ENCODE peak calls at places on chromosomes 2 and 18, in six cellular contexts. O is K562, Z is A549, M is SK-N-SH, V is GM12878, Q is HepG2. E is an unnamed sample.

GRCh38 chr2:144548088-144548487 is 28.2 kb upstream of the ZEB2 start:
- DNase-seq in O (no peak), Z (no peak), M (no peak), V (no peak), Q (no peak), E (no peak)

GRCh38 chr2:15691586-15692310 is 100.1 kb downstream of the DDX1 start:
- DNase-seq in O (no peak), Z (no peak), M (no peak), V (no peak), Q (no peak), E (no peak)

GRCh38 chr2:96739051-96739632 is 722 bp downstream of the LMAN2L start:
- DNase-seq in O (no peak), Z (no peak), M (no peak), V (no peak), Q (no peak), E (no peak)

GRCh38 chr2:105919826-105920225 is 175.1 kb downstream of the NCK2 start:
- DNase-seq in O (peak), Z (peak), M (no peak), V (no peak), Q (peak), E (no peak)

GRCh38 chr2:172972005-172972619 is 103.5 kb upstream of the MAP3K20 start:
- DNase-seq in O (peak), Z (peak), M (peak), V (no peak), Q (peak), E (no peak)

GRCh38 chr2:15797231-15797945 is 143.0 kb upstream of the MYCN start:
- DNase-seq in O (peak), Z (no peak), M (peak), V (no peak), Q (no peak), E (peak)

GRCh38 chr18:56702946-56703345 is 51.8 kb downstream of the WDR7 start:
- DNase-seq in O (peak), Z (peak), M (peak), V (no peak), Q (peak), E (no peak)

GRCh38 chr2:166727105-166727504 is 161.2 kb upstream of the XIRP2 start:
- DNase-seq in O (no peak), Z (no peak), M (no peak), V (peak), Q (no peak), E (no peak)

GRCh38 chr2:191646612-191646902 is 31.4 kb upstream of the NABP1 start:
- DNase-seq in O (no peak), Z (peak), M (no peak), V (no peak), Q (no peak), E (no peak)

GRCh38 chr2:3495956-3496355 is 23.4 kb downstream of the ADI1 start:
- DNase-seq in O (no peak), Z (no peak), M (no peak), V (no peak), Q (no peak), E (no peak)

GRCh38 chr18:23200751-23201150 is 65.5 kb downstream of the CABLES1 start:
- DNase-seq in O (no peak), Z (no peak), M (peak), V (no peak), Q (no peak), E (no peak)

GRCh38 chr2:234450431-234451095 is 46.3 kb downstream of the ARL4C start:
- DNase-seq in O (no peak), Z (no peak), M (no peak), V (no peak), Q (no peak), E (no peak)

GRCh38 chr18:35508746-35509338 is 11.1 kb upstream of the INO80C start:
- DNase-seq in O (no peak), Z (no peak), M (no peak), V (no peak), Q (no peak), E (peak)

GRCh38 chr2:37858197-37858711 is 66.8 kb upstream of the RMDN2 start:
- DNase-seq in O (no peak), Z (peak), M (no peak), V (no peak), Q (no peak), E (no peak)

GRCh38 chr2:68171146-68171545 is 13.5 kb downstream of the PNO1 start:
- DNase-seq in O (no peak), Z (no peak), M (no peak), V (no peak), Q (no peak), E (no peak)

GRCh38 chr2:39118786-39119499 is 1.9 kb downstream of the SOS1 start:
- DNase-seq in O (no peak), Z (no peak), M (no peak), V (no peak), Q (no peak), E (no peak)

GRCh38 chr2:30349691-30350090 is 97.4 kb upstream of the LCLAT1 start:
- DNase-seq in O (no peak), Z (no peak), M (no peak), V (no peak), Q (no peak), E (no peak)

GRCh38 chr18:46449033-46449432 is 208.0 kb downstream of the LOXHD1 start:
- DNase-seq in O (no peak), Z (no peak), M (no peak), V (no peak), Q (no peak), E (no peak)

GRCh38 chr2:42030196-42030759 is 17.5 kb upstream of the PKDCC start:
- DNase-seq in O (no peak), Z (no peak), M (no peak), V (no peak), Q (no peak), E (no peak)

GRCh38 chr2:151669585-151670081 is 64.6 kb downstream of the NEB start:
- DNase-seq in O (peak), Z (no peak), M (no peak), V (no peak), Q (no peak), E (peak)

GRCh38 chr2:137228566-137228965 is 463.2 kb downstream of the THSD7B start:
- DNase-seq in O (no peak), Z (peak), M (no peak), V (no peak), Q (no peak), E (no peak)

GRCh38 chr2:188623995-188624643 is 332.4 kb downstream of the GULP1 start:
- DNase-seq in O (no peak), Z (no peak), M (no peak), V (no peak), Q (no peak), E (no peak)

GRCh38 chr18:35344736-35345459 is 678 bp upstream of the ZNF24 start:
- DNase-seq in O (no peak), Z (no peak), M (no peak), V (no peak), Q (no peak), E (no peak)

GRCh38 chr2:229927817-229928321 is 5.6 kb downstream of the FBXO36 start:
- DNase-seq in O (no peak), Z (no peak), M (no peak), V (no peak), Q (no peak), E (no peak)

GRCh38 chr2:149994057-149994728 is 406.6 kb upstream of the MMADHC start:
- DNase-seq in O (no peak), Z (peak), M (no peak), V (no peak), Q (peak), E (no peak)

GRCh38 chr2:189751080-189751658 is 11.4 kb downstream of the OSGEPL1 start:
- DNase-seq in O (peak), Z (peak), M (peak), V (no peak), Q (peak), E (peak)

GRCh38 chr2:171547720-171548119 is 25.4 kb downstream of the CYBRD1 start:
- DNase-seq in O (no peak), Z (no peak), M (no peak), V (no peak), Q (no peak), E (no peak)

GRCh38 chr2:104431701-104432121 is 422.2 kb upstream of the POU3F3 start:
- DNase-seq in O (no peak), Z (no peak), M (no peak), V (no peak), Q (no peak), E (no peak)

GRCh38 chr2:36615214-36615613 is 17.2 kb upstream of the FEZ2 start:
- DNase-seq in O (peak), Z (no peak), M (peak), V (no peak), Q (no peak), E (no peak)

GRCh38 chr2:48514591-48514990 is 15.4 kb upstream of the STON1 start:
- DNase-seq in O (no peak), Z (no peak), M (no peak), V (no peak), Q (no peak), E (no peak)

GRCh38 chr18:21914739-21915319 is 174.2 kb downstream of the MIB1 start:
- DNase-seq in O (peak), Z (peak), M (peak), V (no peak), Q (peak), E (no peak)

GRCh38 chr18:55575949-55576348 is 12.0 kb downstream of the TCF4 start:
- DNase-seq in O (no peak), Z (no peak), M (no peak), V (no peak), Q (no peak), E (no peak)

GRCh38 chr18:63783394-63783793 is 8.2 kb downstream of the SERPINB7 start:
- DNase-seq in O (no peak), Z (peak), M (no peak), V (no peak), Q (no peak), E (no peak)

GRCh38 chr2:239729681-239730566 is 295.2 kb downstream of the NDUFA10 start:
- DNase-seq in O (no peak), Z (no peak), M (no peak), V (no peak), Q (no peak), E (no peak)

GRCh38 chr2:120620025-120620793 is 115.5 kb upstream of the GLI2 start:
- DNase-seq in O (no peak), Z (peak), M (no peak), V (no peak), Q (no peak), E (no peak)

GRCh38 chr2:122061206-122061605 is 305.8 kb downstream of the TSN start:
- DNase-seq in O (no peak), Z (no peak), M (no peak), V (no peak), Q (no peak), E (no peak)
- TF ChIP-seq EP300 in O (no peak), Z (no peak), M (no peak), V (no peak), Q (no peak), E (no peak)

DNA sequence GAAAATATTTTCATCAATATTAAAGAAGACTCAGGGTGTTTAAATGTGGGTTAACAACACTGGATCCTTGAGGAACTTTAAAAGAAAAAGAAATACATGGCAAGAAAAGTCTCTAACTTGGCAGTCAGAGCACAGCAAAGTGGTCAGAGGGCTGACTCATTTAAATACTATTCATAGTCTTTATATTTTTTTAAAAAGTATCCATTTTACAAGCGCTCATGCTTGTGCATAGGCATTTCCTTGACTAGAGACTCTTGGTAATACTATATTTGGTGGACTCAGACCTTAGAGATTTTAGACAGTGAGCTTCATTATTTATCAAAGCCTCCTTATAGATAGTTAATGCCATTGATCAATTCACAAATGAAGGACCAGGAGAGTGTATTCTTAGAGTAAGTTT is 110.2 kb downstream of the ABCA12 start:
- DNase-seq in O (no peak), Z (no peak), M (no peak), V (no peak), Q (no peak), E (no peak)
- TF ChIP-seq CHD2 in O (no peak), Z (no peak), M (no peak), V (no peak), Q (no peak), E (no peak)

DNA sequence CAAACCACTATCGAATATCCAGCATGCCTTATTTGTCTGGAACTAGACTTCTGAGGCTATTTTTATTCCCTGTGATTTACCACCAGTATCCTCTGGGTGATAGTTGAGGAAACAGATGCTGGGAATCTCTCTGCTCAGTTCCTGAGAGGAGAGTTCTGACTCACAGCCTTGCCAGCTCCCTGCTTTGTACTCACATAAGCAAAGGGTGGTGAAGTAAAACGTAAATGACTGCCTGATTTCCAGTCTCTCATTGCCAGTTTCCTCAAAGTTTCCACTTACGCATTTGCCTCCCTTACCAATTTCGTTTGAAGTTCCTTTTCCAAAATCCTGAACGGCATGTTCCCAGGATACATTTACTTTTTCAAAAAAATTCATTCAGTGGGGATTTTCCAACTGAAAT is 69.2 kb upstream of the HNRNPA3 start:
- DNase-seq in O (no peak), Z (peak), M (no peak), V (no peak), Q (no peak), E (no peak)
- TF ChIP-seq EP300 in O (no peak), Z (no peak), M (no peak), V (no peak), Q (no peak), E (no peak)

GRCh38 chr2:218226903-218227302 is 9.9 kb downstream of the ARPC2 start:
- DNase-seq in O (no peak), Z (no peak), M (no peak), V (no peak), Q (no peak), E (no peak)

GRCh38 chr2:218229851-218230250 is 12.9 kb downstream of the ARPC2 start:
- DNase-seq in O (no peak), Z (no peak), M (no peak), V (no peak), Q (no peak), E (no peak)

GRCh38 chr2:218230882-218231281 is 13.9 kb downstream of the ARPC2 start:
- DNase-seq in O (peak), Z (peak), M (peak), V (no peak), Q (peak), E (no peak)

GRCh38 chr2:218228366-218229092 is 11.5 kb downstream of the ARPC2 start:
- DNase-seq in O (no peak), Z (peak), M (no peak), V (no peak), Q (no peak), E (no peak)

GRCh38 chr2:218229239-218229638 is 12.2 kb downstream of the ARPC2 start:
- DNase-seq in O (no peak), Z (peak), M (no peak), V (peak), Q (no peak), E (no peak)
- TF ChIP-seq CHD2 in O (no peak), Z (no peak), M (no peak), V (no peak), Q (no peak), E (no peak)

GRCh38 chr2:182916417-182916816 is 50.0 kb upstream of the FRZB start:
- DNase-seq in O (no peak), Z (no peak), M (no peak), V (no peak), Q (no peak), E (no peak)
- TF ChIP-seq EP300 in O (no peak), Z (no peak), M (no peak), V (no peak), Q (no peak), E (no peak)

DNA sequence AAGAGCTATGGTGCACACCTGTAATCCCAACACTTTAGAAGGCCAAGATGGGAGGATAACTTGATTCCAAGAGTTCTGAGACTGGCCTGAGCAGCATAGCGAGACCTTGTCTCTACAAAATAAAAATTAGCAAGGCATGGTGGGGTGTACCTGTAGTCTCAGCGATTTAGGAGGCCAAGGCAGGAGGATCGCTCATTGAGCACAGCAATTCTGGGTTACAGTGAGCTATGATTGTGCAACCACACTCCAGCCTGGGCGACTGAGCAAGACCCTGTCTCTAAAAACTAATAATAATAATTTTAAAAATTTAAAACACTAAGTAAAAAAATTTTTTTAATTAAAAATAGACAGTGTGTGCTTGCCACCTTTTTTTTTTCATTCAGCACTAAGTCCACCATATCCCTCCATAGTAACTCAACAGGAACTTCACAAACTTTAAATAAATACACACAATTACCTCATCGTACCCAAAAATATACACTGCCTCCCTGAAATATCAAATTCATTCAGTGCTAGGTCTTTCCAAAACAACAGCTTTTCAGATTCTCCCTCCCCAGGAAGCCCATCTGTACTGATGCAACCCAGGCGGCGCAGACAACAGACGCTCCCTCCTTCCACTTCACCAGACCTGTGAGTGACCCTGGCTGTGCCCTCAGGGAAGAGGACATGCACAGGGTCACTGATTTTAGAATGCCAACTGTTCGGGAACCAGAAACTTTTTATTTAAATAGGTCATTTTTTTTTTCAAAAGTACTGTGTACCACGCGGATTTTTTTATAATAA is 29.6 kb downstream of the FAM168B start:
- DNase-seq in O (no peak), Z (no peak), M (peak), V (no peak), Q (no peak), E (no peak)
- TF ChIP-seq CHD2 in O (no peak), Z (no peak), M (peak), V (no peak), Q (no peak), E (no peak)

DNA sequence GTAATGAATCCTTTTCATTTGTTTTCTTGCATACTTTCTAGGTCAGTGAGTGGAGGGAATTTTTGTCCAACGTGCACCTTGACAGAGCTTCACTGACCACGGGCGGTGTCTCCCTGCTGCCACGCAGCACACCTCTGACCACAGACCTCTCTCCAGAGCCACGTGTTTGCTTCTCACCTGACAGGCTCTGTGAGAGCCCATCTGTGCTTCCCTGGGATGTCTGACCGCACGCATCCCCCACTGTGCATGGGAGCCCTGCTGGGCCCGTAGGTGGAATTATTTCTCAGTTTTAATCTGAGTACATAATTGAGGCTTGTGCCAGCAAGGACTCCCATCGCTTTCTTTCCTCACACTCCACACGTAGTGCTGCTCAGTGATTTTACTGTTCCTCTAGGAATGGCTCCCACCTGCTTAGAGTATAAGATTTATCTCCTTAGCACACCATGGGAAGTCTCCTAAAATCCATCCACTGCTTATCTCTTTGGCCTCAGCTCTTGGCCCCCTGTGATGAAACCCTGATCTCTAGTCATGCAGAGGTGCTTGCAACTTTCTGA is 482.6 kb downstream of the TSN start:
- DNase-seq in O (no peak), Z (no peak), M (no peak), V (no peak), Q (no peak), E (no peak)
- TF ChIP-seq EP300 in O (no peak), Z (no peak), M (no peak), V (no peak), Q (no peak), E (no peak)

GRCh38 chr18:42614619-42615293 is 500.7 kb downstream of the RIT2 start:
- DNase-seq in O (no peak), Z (no peak), M (peak), V (no peak), Q (no peak), E (no peak)
- TF ChIP-seq CHD2 in O (no peak), Z (no peak), M (peak), V (no peak), Q (no peak), E (no peak)

GRCh38 chr2:76688732-76689131 is 833.4 kb downstream of the LRRTM4 start:
- DNase-seq in O (no peak), Z (no peak), M (no peak), V (no peak), Q (no peak), E (no peak)

GRCh38 chr2:76692896-76693295 is 829.3 kb downstream of the LRRTM4 start:
- DNase-seq in O (no peak), Z (no peak), M (peak), V (no peak), Q (no peak), E (no peak)
- TF ChIP-seq EP300 in O (no peak), Z (no peak), M (peak), V (no peak), Q (no peak), E (no peak)

E was measured in H1.